ENCODE peak calls at places on chromosomes 11 and 22, in eight cellular contexts. One of them, this sample, is unnamed.
A peak's percentile ranks its signal among the peaks of the same experiment; 100 is the strongest.

GRCh38 chr11:74460481-74461154 is 6.7 kb downstream of the KCNE3 start:
- DNase-seq in CD8-positive, alpha-beta T cell: no peak
- DNase-seq in RWPE1: no peak
- DNase-seq in fibroblast of lung: peak; percentile 38
- DNase-seq in cardiac fibroblast: peak; percentile 83
- DNase-seq in colonic mucosa: no peak
- DNase-seq in natural killer cell: no peak
- DNase-seq in AG10803: peak; percentile 66
- DNase-seq in this sample: no peak

GRCh38 chr11:78560826-78561484 is 13.7 kb downstream of the NARS2 start:
- DNase-seq in cardiac fibroblast: peak; percentile 67
- DNase-seq in AG10803: peak; percentile 16
- DNase-seq in natural killer cell: no peak
- DNase-seq in RWPE1: no peak
- DNase-seq in CD8-positive, alpha-beta T cell: no peak
- DNase-seq in colonic mucosa: peak; percentile 32
- DNase-seq in fibroblast of lung: peak; percentile 43
- DNase-seq in this sample: no peak

GRCh38 chr11:8711895-8712442 is 29.4 kb downstream of the RPL27A start:
- DNase-seq in colonic mucosa: no peak
- DNase-seq in AG10803: no peak
- DNase-seq in natural killer cell: no peak
- DNase-seq in fibroblast of lung: no peak
- DNase-seq in CD8-positive, alpha-beta T cell: no peak
- DNase-seq in RWPE1: no peak
- DNase-seq in cardiac fibroblast: no peak
- DNase-seq in this sample: no peak

GRCh38 chr11:38256436-38256835 is 1658.4 kb upstream of the RAG2 start:
- DNase-seq in natural killer cell: no peak
- DNase-seq in fibroblast of lung: no peak
- DNase-seq in AG10803: no peak
- DNase-seq in cardiac fibroblast: no peak
- DNase-seq in CD8-positive, alpha-beta T cell: no peak
- DNase-seq in RWPE1: no peak
- DNase-seq in colonic mucosa: no peak
- DNase-seq in this sample: no peak

GRCh38 chr11:80082386-80082785 is 641.6 kb upstream of the TENM4 start:
- DNase-seq in CD8-positive, alpha-beta T cell: no peak
- DNase-seq in natural killer cell: no peak
- DNase-seq in AG10803: no peak
- DNase-seq in colonic mucosa: no peak
- DNase-seq in cardiac fibroblast: no peak
- DNase-seq in RWPE1: no peak
- DNase-seq in fibroblast of lung: no peak
- DNase-seq in this sample: no peak

GRCh38 chr11:78344114-78344513 is 73.5 kb downstream of the GAB2 start:
- DNase-seq in RWPE1: no peak
- DNase-seq in fibroblast of lung: no peak
- DNase-seq in AG10803: no peak
- DNase-seq in CD8-positive, alpha-beta T cell: no peak
- DNase-seq in natural killer cell: no peak
- DNase-seq in colonic mucosa: no peak
- DNase-seq in cardiac fibroblast: no peak
- DNase-seq in this sample: no peak

GRCh38 chr22:37454857-37455686 is 27.8 kb upstream of the ELFN2 start:
- DNase-seq in colonic mucosa: no peak
- DNase-seq in fibroblast of lung: peak; percentile 79
- DNase-seq in cardiac fibroblast: peak; percentile 89
- DNase-seq in natural killer cell: no peak
- DNase-seq in CD8-positive, alpha-beta T cell: no peak
- DNase-seq in RWPE1: peak; percentile 66
- DNase-seq in AG10803: peak; percentile 76
- DNase-seq in this sample: no peak

GRCh38 chr11:14418801-14419417 is 59.9 kb upstream of the RRAS2 start:
- DNase-seq in cardiac fibroblast: peak; percentile 12
- DNase-seq in RWPE1: peak; percentile 51
- DNase-seq in CD8-positive, alpha-beta T cell: no peak
- DNase-seq in colonic mucosa: peak; percentile 22
- DNase-seq in AG10803: no peak
- DNase-seq in fibroblast of lung: no peak
- DNase-seq in natural killer cell: no peak
- DNase-seq in this sample: no peak

GRCh38 chr11:36035454-36035853 is 91.6 kb downstream of the LDLRAD3 start:
- DNase-seq in cardiac fibroblast: no peak
- DNase-seq in CD8-positive, alpha-beta T cell: no peak
- DNase-seq in colonic mucosa: no peak
- DNase-seq in AG10803: no peak
- DNase-seq in fibroblast of lung: no peak
- DNase-seq in natural killer cell: no peak
- DNase-seq in RWPE1: no peak
- DNase-seq in this sample: no peak

GRCh38 chr11:47586456-47586855 is at the start of gene FAM180B:
- DNase-seq in RWPE1: no peak
- DNase-seq in fibroblast of lung: no peak
- DNase-seq in AG10803: no peak
- DNase-seq in colonic mucosa: no peak
- DNase-seq in cardiac fibroblast: no peak
- DNase-seq in natural killer cell: no peak
- DNase-seq in CD8-positive, alpha-beta T cell: no peak
- DNase-seq in this sample: no peak

GRCh38 chr22:19850482-19851109 is 4.1 kb downstream of the GNB1L start:
- DNase-seq in RWPE1: no peak
- DNase-seq in fibroblast of lung: no peak
- DNase-seq in natural killer cell: no peak
- DNase-seq in CD8-positive, alpha-beta T cell: no peak
- DNase-seq in AG10803: no peak
- DNase-seq in colonic mucosa: no peak
- DNase-seq in cardiac fibroblast: no peak
- DNase-seq in this sample: no peak

GRCh38 chr11:75351541-75352416 is at the start of gene ARRB1:
- DNase-seq in natural killer cell: peak; percentile 61
- DNase-seq in AG10803: peak; percentile 55
- DNase-seq in colonic mucosa: peak; percentile 80
- DNase-seq in CD8-positive, alpha-beta T cell: peak; percentile 41
- DNase-seq in RWPE1: peak; percentile 50
- DNase-seq in fibroblast of lung: peak; percentile 61
- DNase-seq in cardiac fibroblast: peak; percentile 75
- DNase-seq in this sample: peak; percentile 44

GRCh38 chr22:17930455-17931313 is 93.7 kb downstream of the MICAL3 start:
- DNase-seq in natural killer cell: no peak
- DNase-seq in cardiac fibroblast: no peak
- DNase-seq in colonic mucosa: no peak
- DNase-seq in fibroblast of lung: no peak
- DNase-seq in AG10803: no peak
- DNase-seq in RWPE1: no peak
- DNase-seq in CD8-positive, alpha-beta T cell: no peak
- DNase-seq in this sample: no peak

DNA sequence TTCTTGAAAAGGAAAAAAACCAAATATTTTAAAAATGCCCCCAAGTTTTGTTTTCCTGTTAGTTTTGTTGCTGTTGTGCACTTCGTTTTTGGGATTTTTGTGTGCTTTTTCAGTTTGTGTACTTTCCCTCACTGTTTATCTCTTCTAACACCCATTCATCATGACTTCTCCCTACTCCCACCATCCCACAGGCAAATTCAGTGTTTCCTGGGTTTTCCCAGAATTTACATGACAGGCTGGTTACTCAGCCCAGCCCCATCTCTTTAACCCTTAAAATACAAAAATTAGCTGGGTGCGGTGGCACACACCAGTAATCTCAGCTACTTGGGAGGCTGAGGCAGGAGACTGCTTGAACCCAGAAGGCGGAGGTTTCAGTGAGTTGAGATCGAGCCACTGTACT is 15.5 kb downstream of the TMEM123 start:
- DNase-seq in cardiac fibroblast: no peak
- DNase-seq in CD8-positive, alpha-beta T cell: no peak
- DNase-seq in AG10803: no peak
- DNase-seq in colonic mucosa: no peak
- DNase-seq in fibroblast of lung: no peak
- DNase-seq in RWPE1: no peak
- DNase-seq in natural killer cell: no peak
- DNase-seq in this sample: no peak
- TF ChIP-seq CTCF in cardiac fibroblast: no peak
- TF ChIP-seq CTCF in CD8-positive, alpha-beta T cell: no peak
- TF ChIP-seq CTCF in AG10803: no peak
- TF ChIP-seq CTCF in colonic mucosa: no peak
- TF ChIP-seq CTCF in fibroblast of lung: no peak
- TF ChIP-seq CTCF in RWPE1: no peak
- TF ChIP-seq CTCF in natural killer cell: no peak
- TF ChIP-seq CTCF in this sample: no peak

GRCh38 chr11:5507177-5507576 is 2.6 kb downstream of the UBQLN3 start:
- DNase-seq in cardiac fibroblast: no peak
- DNase-seq in colonic mucosa: no peak
- DNase-seq in fibroblast of lung: no peak
- DNase-seq in natural killer cell: no peak
- DNase-seq in AG10803: no peak
- DNase-seq in RWPE1: no peak
- DNase-seq in CD8-positive, alpha-beta T cell: no peak
- DNase-seq in this sample: no peak
- TF ChIP-seq CTCF in cardiac fibroblast: no peak
- TF ChIP-seq CTCF in colonic mucosa: no peak
- TF ChIP-seq CTCF in fibroblast of lung: no peak
- TF ChIP-seq CTCF in natural killer cell: no peak
- TF ChIP-seq CTCF in AG10803: no peak
- TF ChIP-seq CTCF in RWPE1: no peak
- TF ChIP-seq CTCF in CD8-positive, alpha-beta T cell: no peak
- TF ChIP-seq CTCF in this sample: no peak

DNA sequence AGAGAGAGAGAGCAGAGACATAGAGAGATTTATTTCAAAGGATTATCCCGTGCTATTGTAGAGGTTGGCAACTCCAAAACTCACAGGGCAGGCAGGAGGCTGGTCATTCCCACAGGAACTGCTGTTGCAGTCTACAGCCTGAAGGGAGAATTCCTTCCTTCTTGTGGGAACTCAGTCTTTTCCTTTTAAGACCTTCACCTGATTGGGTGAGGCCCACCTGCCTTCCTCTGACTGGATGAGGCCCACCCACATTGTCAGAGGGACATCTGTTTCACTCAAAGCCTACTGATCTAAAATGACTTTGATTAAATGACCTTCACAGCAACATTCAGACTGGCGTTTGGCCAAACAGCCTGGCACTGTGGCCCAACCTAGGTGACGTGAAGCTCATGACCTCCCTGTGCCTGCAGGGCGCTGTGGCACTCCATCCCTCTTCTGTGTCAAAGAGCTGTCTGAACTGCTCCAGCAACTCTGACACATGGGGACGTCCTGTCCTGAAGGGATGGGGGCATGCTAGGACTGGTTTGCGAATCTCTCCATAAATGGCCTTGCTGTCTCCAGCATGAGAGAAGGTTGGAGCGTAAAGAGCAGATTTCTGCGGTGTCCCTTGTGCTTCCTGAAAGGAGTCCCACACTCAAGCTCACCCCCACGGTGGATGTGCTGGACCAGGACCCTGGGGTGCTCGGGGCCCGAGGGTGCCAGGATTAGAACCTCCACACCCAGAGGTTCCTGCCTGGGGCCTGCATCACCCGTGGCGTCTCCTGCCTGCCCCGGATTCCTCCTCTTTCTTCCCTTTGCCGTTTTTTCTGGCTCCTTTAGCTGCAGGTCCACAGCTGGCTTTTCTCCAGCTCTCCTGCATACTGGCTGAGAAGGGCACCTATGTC is 20.7 kb downstream of the KRTAP5-5 start:
- DNase-seq in natural killer cell: no peak
- DNase-seq in colonic mucosa: no peak
- DNase-seq in AG10803: no peak
- DNase-seq in RWPE1: no peak
- DNase-seq in cardiac fibroblast: no peak
- DNase-seq in fibroblast of lung: no peak
- DNase-seq in CD8-positive, alpha-beta T cell: no peak
- DNase-seq in this sample: peak; percentile 9
- TF ChIP-seq CTCF in natural killer cell: no peak
- TF ChIP-seq CTCF in colonic mucosa: no peak
- TF ChIP-seq CTCF in AG10803: no peak
- TF ChIP-seq CTCF in RWPE1: no peak
- TF ChIP-seq CTCF in cardiac fibroblast: no peak
- TF ChIP-seq CTCF in fibroblast of lung: peak; percentile 1
- TF ChIP-seq CTCF in CD8-positive, alpha-beta T cell: no peak
- TF ChIP-seq CTCF in this sample: no peak

GRCh38 chr11:18927550-18928322 is 11.5 kb downstream of the MRGPRX1 start:
- DNase-seq in fibroblast of lung: no peak
- DNase-seq in RWPE1: peak; percentile 13
- DNase-seq in colonic mucosa: no peak
- DNase-seq in natural killer cell: no peak
- DNase-seq in cardiac fibroblast: no peak
- DNase-seq in CD8-positive, alpha-beta T cell: no peak
- DNase-seq in AG10803: no peak
- DNase-seq in this sample: no peak
- TF ChIP-seq CTCF in fibroblast of lung: no peak
- TF ChIP-seq CTCF in RWPE1: no peak
- TF ChIP-seq CTCF in colonic mucosa: no peak
- TF ChIP-seq CTCF in natural killer cell: no peak
- TF ChIP-seq CTCF in cardiac fibroblast: no peak
- TF ChIP-seq CTCF in CD8-positive, alpha-beta T cell: no peak
- TF ChIP-seq CTCF in AG10803: no peak
- TF ChIP-seq CTCF in this sample: no peak

GRCh38 chr22:27941143-27941542 is 22.1 kb upstream of the PITPNB start:
- DNase-seq in colonic mucosa: no peak
- DNase-seq in RWPE1: no peak
- DNase-seq in AG10803: no peak
- DNase-seq in cardiac fibroblast: no peak
- DNase-seq in CD8-positive, alpha-beta T cell: no peak
- DNase-seq in natural killer cell: no peak
- DNase-seq in fibroblast of lung: no peak
- DNase-seq in this sample: no peak

GRCh38 chr22:27935897-27936296 is 16.8 kb upstream of the PITPNB start:
- DNase-seq in RWPE1: no peak
- DNase-seq in AG10803: no peak
- DNase-seq in CD8-positive, alpha-beta T cell: no peak
- DNase-seq in colonic mucosa: no peak
- DNase-seq in natural killer cell: no peak
- DNase-seq in cardiac fibroblast: no peak
- DNase-seq in fibroblast of lung: no peak
- DNase-seq in this sample: no peak

GRCh38 chr22:27934069-27934468 is 15.0 kb upstream of the PITPNB start:
- DNase-seq in natural killer cell: no peak
- DNase-seq in fibroblast of lung: no peak
- DNase-seq in colonic mucosa: no peak
- DNase-seq in AG10803: no peak
- DNase-seq in RWPE1: no peak
- DNase-seq in cardiac fibroblast: no peak
- DNase-seq in CD8-positive, alpha-beta T cell: no peak
- DNase-seq in this sample: no peak

GRCh38 chr22:27933186-27933983 is 14.3 kb upstream of the PITPNB start:
- DNase-seq in fibroblast of lung: no peak
- DNase-seq in RWPE1: no peak
- DNase-seq in cardiac fibroblast: no peak
- DNase-seq in AG10803: no peak
- DNase-seq in colonic mucosa: no peak
- DNase-seq in natural killer cell: no peak
- DNase-seq in CD8-positive, alpha-beta T cell: no peak
- DNase-seq in this sample: no peak

GRCh38 chr22:27937453-27937852 is 18.4 kb upstream of the PITPNB start:
- DNase-seq in RWPE1: no peak
- DNase-seq in CD8-positive, alpha-beta T cell: no peak
- DNase-seq in natural killer cell: no peak
- DNase-seq in colonic mucosa: no peak
- DNase-seq in AG10803: no peak
- DNase-seq in cardiac fibroblast: no peak
- DNase-seq in fibroblast of lung: no peak
- DNase-seq in this sample: no peak
- TF ChIP-seq CTCF in RWPE1: no peak
- TF ChIP-seq CTCF in CD8-positive, alpha-beta T cell: no peak
- TF ChIP-seq CTCF in natural killer cell: no peak
- TF ChIP-seq CTCF in colonic mucosa: no peak
- TF ChIP-seq CTCF in AG10803: peak; percentile 19
- TF ChIP-seq CTCF in cardiac fibroblast: peak; percentile 20
- TF ChIP-seq CTCF in fibroblast of lung: peak; percentile 17
- TF ChIP-seq CTCF in this sample: no peak

This sample was measured in omental fat pad.